ENCODE peak calls at places on chromosomes 12 and 14, in six cellular contexts. E is heart left ventricle, J is lower lobe of right lung, Z is cardiac muscle cell, I is neural progenitor cell, O is suprapubic skin. G is an unnamed sample. For H3K4me1, the result is how much of the 10 kb centered on the place peaks cover.

GRCh38 chr14:21070610-21071224 is 613 bp downstream of the ARHGEF40 start:
- DNase-seq in E (peak), J (no peak), Z (peak), I (peak), O (peak), G (peak)

GRCh38 chr14:85421166-85421877 is 108.6 kb upstream of the FLRT2 start:
- DNase-seq in E (no peak), J (no peak), Z (peak), I (no peak), O (no peak), G (no peak)

GRCh38 chr12:53325539-53326061 is 4.2 kb upstream of the AAAS start:
- DNase-seq in E (no peak), J (peak), Z (no peak), I (peak), O (peak), G (peak)

GRCh38 chr14:77376380-77376770 is 519 bp downstream of the TMED8 start:
- DNase-seq in E (peak), J (peak), Z (no peak), I (peak), O (peak), G (peak)

GRCh38 chr12:92503029-92503931 is 199.5 kb upstream of the PLEKHG7 start:
- DNase-seq in E (no peak), J (no peak), Z (peak), I (no peak), O (no peak), G (no peak)

GRCh38 chr12:26010293-26010821 is 51.9 kb downstream of the RASSF8 start:
- DNase-seq in E (no peak), J (no peak), Z (peak), I (peak), O (no peak), G (no peak)

GRCh38 chr14:82565825-82566224 is 1032.2 kb upstream of the SEL1L start:
- DNase-seq in E (no peak), J (no peak), Z (no peak), I (no peak), O (no peak), G (no peak)

GRCh38 chr14:35201066-35201465 is 78.7 kb downstream of the PRORP start:
- DNase-seq in E (no peak), J (no peak), Z (no peak), I (no peak), O (no peak), G (no peak)

GRCh38 chr12:806116-806805 is 53.9 kb downstream of the WNK1 start:
- DNase-seq in E (no peak), J (no peak), Z (peak), I (no peak), O (no peak), G (no peak)

GRCh38 chr12:93256258-93256969 is 121.3 kb upstream of the NUDT4 start:
- DNase-seq in E (no peak), J (no peak), Z (peak), I (no peak), O (no peak), G (no peak)

GRCh38 chr12:54173066-54173726 is 15.6 kb downstream of the SMUG1 start:
- DNase-seq in E (no peak), J (peak), Z (peak), I (peak), O (no peak), G (peak)

GRCh38 chr14:90548455-90548854 is 151.6 kb downstream of the CALM1 start:
- DNase-seq in E (no peak), J (no peak), Z (no peak), I (no peak), O (no peak), G (no peak)

GRCh38 chr12:79706156-79706555 is 15.4 kb upstream of the PAWR start:
- DNase-seq in E (no peak), J (no peak), Z (no peak), I (no peak), O (no peak), G (no peak)

GRCh38 chr14:90294872-90295271 is 36.9 kb downstream of the NRDE2 start:
- DNase-seq in E (no peak), J (no peak), Z (peak), I (no peak), O (no peak), G (no peak)

GRCh38 chr14:105420141-105420975 is 731 bp downstream of the MTA1 start:
- DNase-seq in E (no peak), J (no peak), Z (no peak), I (no peak), O (no peak), G (no peak)

GRCh38 chr14:99309220-99309766 is 37.3 kb upstream of the BCL11B start:
- DNase-seq in E (no peak), J (no peak), Z (no peak), I (no peak), O (peak), G (no peak)

GRCh38 chr12:122021822-122022392 is at the start of gene BCL7A:
- DNase-seq in E (peak), J (peak), Z (peak), I (peak), O (no peak), G (peak)

GRCh38 chr14:96001866-96002510 is 37.2 kb upstream of the C14orf132 start:
- DNase-seq in E (no peak), J (no peak), Z (no peak), I (peak), O (no peak), G (no peak)

GRCh38 chr12:113889076-113889475 is 77.0 kb downstream of the RBM19 start:
- DNase-seq in E (no peak), J (no peak), Z (peak), I (no peak), O (no peak), G (no peak)

GRCh38 chr12:1890119-1890703 is 28.2 kb downstream of the CACNA2D4 start:
- DNase-seq in E (no peak), J (no peak), Z (no peak), I (no peak), O (no peak), G (no peak)

GRCh38 chr14:35878272-35879140 is 52.4 kb downstream of the BRMS1L start:
- DNase-seq in E (peak), J (no peak), Z (peak), I (no peak), O (no peak), G (peak)

GRCh38 chr14:93481758-93482157 is 51.0 kb downstream of the UNC79 start:
- DNase-seq in E (no peak), J (no peak), Z (no peak), I (no peak), O (no peak), G (no peak)

GRCh38 chr14:71341160-71341559 is 433.9 kb downstream of the PCNX1 start:
- DNase-seq in E (no peak), J (no peak), Z (no peak), I (no peak), O (no peak), G (no peak)

GRCh38 chr12:27345376-27345775 is 12.7 kb downstream of the BMAL2 start:
- DNase-seq in E (no peak), J (no peak), Z (no peak), I (no peak), O (no peak), G (no peak)

GRCh38 chr12:21551811-21552469 is 25.8 kb downstream of the SPX start:
- DNase-seq in E (no peak), J (no peak), Z (no peak), I (no peak), O (no peak), G (no peak)

GRCh38 chr12:132543298-132544172 is 53.6 kb downstream of the FBRSL1 start:
- DNase-seq in E (no peak), J (no peak), Z (no peak), I (no peak), O (no peak), G (no peak)

GRCh38 chr14:55131782-55132181 is 2.7 kb downstream of the LGALS3 start:
- DNase-seq in E (peak), J (no peak), Z (peak), I (no peak), O (no peak), G (no peak)

GRCh38 chr12:49687941-49688340 is 19.3 kb downstream of the FMNL3 start:
- DNase-seq in E (no peak), J (no peak), Z (no peak), I (no peak), O (no peak), G (no peak)

GRCh38 chr12:131831021-131831571 is 2.9 kb downstream of the MMP17 start:
- DNase-seq in E (peak), J (no peak), Z (peak), I (no peak), O (no peak), G (no peak)

GRCh38 chr12:126404293-126404851 is 1339.1 kb downstream of the AACS start:
- DNase-seq in E (no peak), J (no peak), Z (no peak), I (no peak), O (no peak), G (no peak)

GRCh38 chr12:120759591-120760348 is 34.1 kb downstream of the ACADS start:
- DNase-seq in E (no peak), J (no peak), Z (no peak), I (no peak), O (no peak), G (no peak)

GRCh38 chr14:45287609-45288008 is 34.6 kb upstream of the MIS18BP1 start:
- DNase-seq in E (no peak), J (no peak), Z (no peak), I (no peak), O (no peak), G (no peak)

GRCh38 chr12:108326254-108326750 is 12.8 kb downstream of the CMKLR1 start:
- DNase-seq in E (no peak), J (no peak), Z (no peak), I (no peak), O (no peak), G (no peak)

GRCh38 chr14:87494010-87494409 is 499.0 kb downstream of the GALC start:
- DNase-seq in E (no peak), J (no peak), Z (no peak), I (no peak), O (no peak), G (no peak)

GRCh38 chr14:50786821-50787464 is 44.0 kb downstream of the NIN start:
- DNase-seq in E (no peak), J (no peak), Z (no peak), I (no peak), O (no peak), G (no peak)
- H3K4me1 ChIP-seq in E (under half), J (under half), Z (under half), I (half or more), O (under half), G (under half)

DNA sequence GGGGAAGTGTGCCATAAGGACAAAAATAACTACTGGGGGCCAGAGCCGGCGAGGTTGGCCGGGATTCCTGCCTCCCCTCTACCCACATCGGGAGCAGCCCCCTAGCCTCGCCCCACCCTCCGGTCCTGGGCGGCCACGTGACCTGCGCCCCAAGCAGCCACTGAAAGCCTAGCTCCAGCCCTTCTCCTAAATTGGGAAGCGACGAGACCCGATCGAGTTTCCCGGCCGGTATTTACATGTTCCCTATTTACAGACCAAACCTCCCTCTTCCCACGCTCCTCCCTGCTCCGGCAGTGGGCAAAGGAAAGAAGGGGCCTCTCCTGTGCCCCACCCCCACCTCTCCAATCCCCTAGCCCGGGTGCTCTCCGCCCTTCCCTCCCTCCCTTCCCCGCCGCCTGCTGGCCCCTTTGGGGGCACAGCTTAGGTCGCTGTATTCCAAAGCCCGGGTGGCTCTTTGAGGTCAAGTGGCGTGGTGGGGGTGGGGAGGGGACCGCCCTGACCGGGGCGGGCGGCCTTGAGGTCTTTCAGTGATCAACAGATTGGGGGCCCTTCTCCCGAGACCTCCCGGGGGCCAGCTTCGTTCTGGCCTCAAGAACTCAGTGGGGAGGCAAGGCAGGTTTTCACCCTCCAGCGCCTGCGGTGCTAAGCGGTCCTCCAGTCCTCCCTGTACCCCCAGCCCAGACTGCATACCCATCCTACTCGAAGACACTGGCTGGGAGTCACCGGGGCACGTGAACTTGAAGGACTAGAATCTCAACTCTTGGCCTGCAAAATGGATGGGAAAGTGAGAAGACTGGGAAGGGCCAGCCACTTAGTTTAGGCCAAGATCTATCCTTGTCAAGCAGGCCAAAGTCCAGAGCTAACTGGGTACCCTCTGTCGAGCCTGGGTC is 6.3 kb upstream of the CTDSP2 start:
- DNase-seq in E (peak), J (peak), Z (peak), I (peak), O (no peak), G (peak)
- TF ChIP-seq CTCF in E (peak), J (peak), Z (peak), I (peak), O (no peak), G (no peak)

GRCh38 chr12:56716933-56717880 is 7.9 kb downstream of the NACA start:
- DNase-seq in E (no peak), J (no peak), Z (no peak), I (no peak), O (no peak), G (no peak)
- H3K27ac ChIP-seq in E (no peak), J (no peak), Z (peak), I (peak), O (no peak), G (no peak)

DNA sequence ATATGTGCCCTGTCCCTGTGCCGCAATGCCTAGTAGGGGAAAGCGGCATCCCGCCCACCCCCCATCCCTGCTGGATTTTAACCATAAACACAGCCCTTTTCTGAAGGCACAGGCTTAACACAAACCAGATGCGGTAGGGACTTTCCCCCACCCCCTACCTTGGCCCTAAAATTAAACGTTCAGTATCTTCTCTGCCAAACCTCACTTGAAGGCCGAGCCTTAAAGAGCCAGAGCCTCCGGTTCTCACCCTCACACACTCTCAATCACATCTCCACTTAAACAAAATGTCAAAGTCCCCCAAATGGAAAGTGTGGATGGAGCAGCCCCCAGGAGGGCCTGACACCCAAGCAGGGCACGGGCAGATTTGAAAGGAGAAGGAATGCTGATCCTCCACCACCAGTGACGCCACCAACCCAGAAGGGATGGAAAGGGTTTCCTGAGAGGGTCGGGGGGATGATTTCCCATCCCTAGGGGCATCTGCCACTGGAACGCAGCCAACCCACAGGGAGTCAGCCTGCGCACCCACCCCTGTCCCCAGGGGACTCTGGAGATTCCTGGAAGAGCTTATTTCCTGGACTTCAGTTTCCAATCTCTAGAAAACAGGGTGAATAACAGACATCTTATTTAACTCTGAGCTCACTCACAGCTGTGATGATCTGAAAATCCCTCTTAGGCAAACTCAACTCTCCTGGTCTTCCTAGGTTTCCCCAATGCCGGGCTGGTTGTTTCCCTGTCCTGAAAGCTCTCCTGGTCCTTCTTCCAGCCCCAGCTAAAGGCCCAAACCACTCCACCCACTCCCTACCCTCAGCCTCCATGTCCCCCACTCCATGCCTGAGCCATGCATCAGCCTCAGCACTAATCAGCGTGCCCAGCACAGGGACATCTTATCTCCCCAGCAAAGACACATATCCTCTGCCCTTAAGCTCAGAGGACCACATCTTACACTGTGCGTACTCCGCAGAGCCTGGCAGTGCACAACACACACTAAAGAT is 26.3 kb downstream of the ACTN1 start:
- DNase-seq in E (peak), J (no peak), Z (peak), I (no peak), O (no peak), G (peak)
- H3K4me1 ChIP-seq in E (half or more), J (half or more), Z (under half), I (under half), O (half or more), G (half or more)

DNA sequence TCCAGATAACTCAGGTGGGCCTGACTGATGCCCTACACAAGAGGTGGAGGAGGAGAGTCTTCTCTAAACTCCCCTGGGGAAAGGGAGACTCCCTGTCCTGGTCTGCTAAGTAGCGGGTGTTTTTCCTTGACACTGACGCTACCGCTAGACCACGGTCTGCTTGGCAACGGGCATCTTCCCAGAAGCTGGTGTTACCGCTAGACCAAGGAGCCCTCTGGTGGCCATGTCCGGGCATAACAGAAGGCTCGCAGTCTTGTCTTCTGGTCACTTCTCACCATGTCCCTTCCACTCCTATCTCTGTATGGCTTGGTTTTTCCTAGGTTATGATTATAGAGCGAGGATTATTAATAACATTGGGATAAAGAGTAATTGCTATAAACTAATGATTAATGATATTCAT is 965.5 kb downstream of the TMEM121 start:
- DNase-seq in E (no peak), J (no peak), Z (no peak), I (no peak), O (no peak), G (peak)
- TF ChIP-seq CTCF in E (no peak), J (peak), Z (no peak), I (peak), O (no peak), G (peak)

G was measured in testis.